ENCODE peak calls at places on chromosomes 2 and 18, in six cellular contexts. E is T-helper 17 cell; Z is naive thymus-derived CD4-positive, alpha-beta T cell; O is ovary; Y is body of pancreas; M is fibroblast of the aortic adventitia. V is an unnamed sample.
A peak's percentile ranks its signal among the peaks of the same experiment; 100 is the strongest.

GRCh38 chr2:193561054-193561453 is 1366.3 kb upstream of the TMEFF2 start:
- DNase-seq in E (no peak), Z (no peak), O (no peak), Y (no peak), M (peak; percentile 12), V (no peak)

GRCh38 chr18:32271649-32272324 is 81.9 kb downstream of the MEP1B start:
- DNase-seq in E (no peak), Z (peak; percentile 21), O (peak; percentile 27), Y (peak; percentile 53), M (peak; percentile 72), V (peak; percentile 39)

GRCh38 chr2:204127238-204127637 is 190.7 kb downstream of the ICOS start:
- DNase-seq in E (no peak), Z (no peak), O (no peak), Y (no peak), M (peak; percentile 4), V (no peak)

GRCh38 chr2:27715318-27716165 is 51.9 kb downstream of the SLC4A1AP start:
- DNase-seq in E (no peak), Z (peak; percentile 54), O (peak; percentile 77), Y (no peak), M (peak; percentile 59), V (peak; percentile 55)

GRCh38 chr2:232146294-232146693 is 184.8 kb downstream of the DIS3L2 start:
- DNase-seq in E (no peak), Z (no peak), O (no peak), Y (no peak), M (peak; percentile 7), V (no peak)

GRCh38 chr2:166417669-166418068 is 41.9 kb upstream of the SCN9A start:
- DNase-seq in E (no peak), Z (no peak), O (no peak), Y (no peak), M (peak; percentile 39), V (no peak)

GRCh38 chr2:157471078-157471477 is 27.2 kb upstream of the CYTIP start:
- DNase-seq in E (no peak), Z (no peak), O (no peak), Y (no peak), M (no peak), V (no peak)

GRCh38 chr2:169767243-169767888 is 31.3 kb upstream of the SSB start:
- DNase-seq in E (peak; percentile 42), Z (peak; percentile 51), O (peak; percentile 49), Y (peak; percentile 66), M (peak; percentile 74), V (peak; percentile 40)

GRCh38 chr2:27494284-27494943 is 586 bp downstream of the FNDC4 start:
- DNase-seq in E (no peak), Z (no peak), O (peak; percentile 82), Y (peak; percentile 76), M (peak; percentile 35), V (no peak)

GRCh38 chr18:45658756-45659155 is 43.5 kb downstream of the SLC14A2 start:
- DNase-seq in E (no peak), Z (no peak), O (no peak), Y (no peak), M (peak; percentile 20), V (no peak)

V was measured in glutamatergic neuron.